ENCODE peak calls at places on chromosomes 13 and 19, in four cellular contexts. M is GM03348, X is Daoy, I is HL-60. N is an unnamed sample.

GRCh38 chr19:55484571-55485438 is at the start of gene NAT14:
- DNase-seq in M (peak), X (peak), I (peak), N (peak)

GRCh38 chr13:59750860-59751259 is 412.9 kb downstream of the DIAPH3 start:
- DNase-seq in M (peak), X (no peak), I (no peak), N (peak)

GRCh38 chr13:72590091-72590490 is 137.3 kb downstream of the MZT1 start:
- DNase-seq in M (no peak), X (no peak), I (no peak), N (no peak)

GRCh38 chr19:53545271-53546065 is 7.5 kb downstream of the ZNF331 start:
- DNase-seq in M (peak), X (peak), I (no peak), N (peak)

GRCh38 chr19:46725859-46726393 is 9.0 kb upstream of the PRKD2 start:
- DNase-seq in M (no peak), X (no peak), I (no peak), N (no peak)

GRCh38 chr19:42428676-42429075 is 1.5 kb upstream of the LIPE start:
- DNase-seq in M (no peak), X (no peak), I (no peak), N (no peak)

GRCh38 chr19:7982651-7983099 is 22.8 kb downstream of the ELAVL1 start:
- DNase-seq in M (no peak), X (no peak), I (no peak), N (no peak)

GRCh38 chr13:94778986-94779385 is 66.6 kb upstream of the SOX21 start:
- DNase-seq in M (no peak), X (no peak), I (no peak), N (no peak)

GRCh38 chr19:3980353-3981251 is 4.7 kb downstream of the EEF2 start:
- DNase-seq in M (peak), X (peak), I (peak), N (no peak)

GRCh38 chr13:111949311-111949710 is 117.6 kb upstream of the SOX1 start:
- DNase-seq in M (no peak), X (no peak), I (no peak), N (no peak)

GRCh38 chr13:20847298-20847697 is 55.2 kb downstream of the XPO4 start:
- DNase-seq in M (no peak), X (no peak), I (no peak), N (no peak)

GRCh38 chr13:48838193-48839000 is 137.3 kb upstream of the FNDC3A start:
- DNase-seq in M (no peak), X (no peak), I (no peak), N (peak)

GRCh38 chr13:36193151-36193855 is 21.1 kb downstream of the SOHLH2 start:
- DNase-seq in M (no peak), X (peak), I (no peak), N (peak)

GRCh38 chr13:107348931-107349330 is 781.0 kb upstream of the ARGLU1 start:
- DNase-seq in M (no peak), X (peak), I (no peak), N (peak)

GRCh38 chr19:5339950-5340636 is 519 bp downstream of the PTPRS start:
- DNase-seq in M (peak), X (peak), I (no peak), N (no peak)

GRCh38 chr19:3207466-3208242 is 16.8 kb upstream of the CELF5 start:
- DNase-seq in M (no peak), X (peak), I (no peak), N (no peak)

GRCh38 chr19:42683917-42684513 is 56.3 kb downstream of the PSG3 start:
- DNase-seq in M (peak), X (peak), I (peak), N (peak)

GRCh38 chr19:14073925-14074838 is 1.6 kb downstream of the MISP3 start:
- DNase-seq in M (no peak), X (peak), I (no peak), N (no peak)

GRCh38 chr19:38255759-38256052 is 468 bp downstream of the PPP1R14A start:
- DNase-seq in M (no peak), X (no peak), I (no peak), N (no peak)

GRCh38 chr13:110436276-110436675 is 125.2 kb downstream of the RAB20 start:
- DNase-seq in M (no peak), X (no peak), I (no peak), N (no peak)

GRCh38 chr19:40803857-40804782 is 5.1 kb downstream of the EGLN2 start:
- DNase-seq in M (no peak), X (no peak), I (no peak), N (no peak)

GRCh38 chr19:29565171-29565570 is 39.4 kb downstream of the VSTM2B start:
- DNase-seq in M (no peak), X (no peak), I (no peak), N (no peak)

GRCh38 chr13:41609828-41610227 is 152.5 kb downstream of the RGCC start:
- DNase-seq in M (no peak), X (no peak), I (no peak), N (no peak)

GRCh38 chr13:99898421-99898820 is 73.1 kb downstream of the ZIC5 start:
- DNase-seq in M (no peak), X (no peak), I (no peak), N (no peak)

GRCh38 chr13:23988546-23989122 is 91.3 kb upstream of the C1QTNF9B start:
- DNase-seq in M (no peak), X (no peak), I (no peak), N (no peak)

GRCh38 chr13:43042410-43042921 is 19.1 kb downstream of the DNAJC15 start:
- DNase-seq in M (no peak), X (no peak), I (no peak), N (no peak)

GRCh38 chr13:71754407-71754974 is 112.5 kb downstream of the DACH1 start:
- DNase-seq in M (no peak), X (no peak), I (no peak), N (peak)

GRCh38 chr19:7861619-7862412 is 12.4 kb downstream of the PRR36 start:
- DNase-seq in M (no peak), X (no peak), I (no peak), N (no peak)

GRCh38 chr19:14089662-14090508 is 666 bp downstream of the SAMD1 start:
- DNase-seq in M (peak), X (peak), I (no peak), N (peak)

GRCh38 chr13:93882086-93882651 is 597.3 kb downstream of the DCT start:
- DNase-seq in M (no peak), X (peak), I (no peak), N (no peak)

GRCh38 chr13:93698016-93698613 is 471.5 kb downstream of the GPC6 start:
- DNase-seq in M (no peak), X (no peak), I (no peak), N (no peak)

GRCh38 chr13:62997038-62997619 is 1581.5 kb upstream of the PCDH20 start:
- DNase-seq in M (no peak), X (no peak), I (no peak), N (no peak)

GRCh38 chr13:110825516-110825915 is 89.4 kb downstream of the ANKRD10 start:
- DNase-seq in M (no peak), X (no peak), I (no peak), N (no peak)

GRCh38 chr13:48930933-48931332 is 44.8 kb upstream of the FNDC3A start:
- DNase-seq in M (no peak), X (no peak), I (no peak), N (no peak)